ENCODE peak calls at places on chromosomes 13 and 19, in six cellular contexts. One of them, this sample, is unnamed.

GRCh38 chr13:63107163-63107935 is 1691.7 kb upstream of the PCDH20 start:
- DNase-seq in fibroblast of lung: peak
- DNase-seq in PC-3: peak
- DNase-seq in HepG2: no peak
- DNase-seq in A673: no peak
- DNase-seq in neural progenitor cell: no peak
- DNase-seq in this sample: no peak

GRCh38 chr19:35216833-35217707 is 11.5 kb downstream of the FAM187B start:
- DNase-seq in fibroblast of lung: no peak
- DNase-seq in PC-3: peak
- DNase-seq in HepG2: no peak
- DNase-seq in A673: no peak
- DNase-seq in neural progenitor cell: no peak
- DNase-seq in this sample: peak

GRCh38 chr19:8004723-8005513 is 523 bp downstream of the ELAVL1 start:
- DNase-seq in fibroblast of lung: peak
- DNase-seq in PC-3: peak
- DNase-seq in HepG2: no peak
- DNase-seq in A673: peak
- DNase-seq in neural progenitor cell: no peak
- DNase-seq in this sample: peak

GRCh38 chr13:20148501-20149183 is 12.2 kb downstream of the GJA3 start:
- DNase-seq in fibroblast of lung: no peak
- DNase-seq in PC-3: no peak
- DNase-seq in HepG2: no peak
- DNase-seq in A673: no peak
- DNase-seq in neural progenitor cell: no peak
- DNase-seq in this sample: no peak

GRCh38 chr19:32091196-32091595 is 254.2 kb upstream of the ZNF507 start:
- DNase-seq in fibroblast of lung: no peak
- DNase-seq in PC-3: no peak
- DNase-seq in HepG2: no peak
- DNase-seq in A673: no peak
- DNase-seq in neural progenitor cell: no peak
- DNase-seq in this sample: no peak

GRCh38 chr19:3450796-3451411 is 29.4 kb downstream of the SMIM24 start:
- DNase-seq in fibroblast of lung: peak
- DNase-seq in PC-3: peak
- DNase-seq in HepG2: peak
- DNase-seq in A673: peak
- DNase-seq in neural progenitor cell: no peak
- DNase-seq in this sample: peak

GRCh38 chr19:33883869-33884519 is 87.3 kb downstream of the KCTD15 start:
- DNase-seq in fibroblast of lung: no peak
- DNase-seq in PC-3: peak
- DNase-seq in HepG2: no peak
- DNase-seq in A673: peak
- DNase-seq in neural progenitor cell: peak
- DNase-seq in this sample: no peak

GRCh38 chr19:15328312-15328711 is 4.0 kb downstream of the BRD4 start:
- DNase-seq in fibroblast of lung: peak
- DNase-seq in PC-3: no peak
- DNase-seq in HepG2: no peak
- DNase-seq in A673: no peak
- DNase-seq in neural progenitor cell: no peak
- DNase-seq in this sample: no peak

GRCh38 chr13:51645154-51645650 is 60.9 kb downstream of the WDFY2 start:
- DNase-seq in fibroblast of lung: peak
- DNase-seq in PC-3: no peak
- DNase-seq in HepG2: no peak
- DNase-seq in A673: peak
- DNase-seq in neural progenitor cell: no peak
- DNase-seq in this sample: no peak

GRCh38 chr13:104648291-104648690 is 1582.1 kb upstream of the SLC10A2 start:
- DNase-seq in fibroblast of lung: no peak
- DNase-seq in PC-3: no peak
- DNase-seq in HepG2: no peak
- DNase-seq in A673: no peak
- DNase-seq in neural progenitor cell: no peak
- DNase-seq in this sample: no peak

GRCh38 chr19:12984683-12985048 is 10.6 kb upstream of the NFIX start:
- DNase-seq in fibroblast of lung: no peak
- DNase-seq in PC-3: no peak
- DNase-seq in HepG2: no peak
- DNase-seq in A673: no peak
- DNase-seq in neural progenitor cell: no peak
- DNase-seq in this sample: no peak

GRCh38 chr19:28670894-28671293 is 542.1 kb downstream of the UQCRFS1 start:
- DNase-seq in fibroblast of lung: no peak
- DNase-seq in PC-3: no peak
- DNase-seq in HepG2: no peak
- DNase-seq in A673: no peak
- DNase-seq in neural progenitor cell: no peak
- DNase-seq in this sample: no peak

GRCh38 chr13:48629282-48629681 is 24.4 kb upstream of the CYSLTR2 start:
- DNase-seq in fibroblast of lung: no peak
- DNase-seq in PC-3: no peak
- DNase-seq in HepG2: peak
- DNase-seq in A673: no peak
- DNase-seq in neural progenitor cell: no peak
- DNase-seq in this sample: no peak

GRCh38 chr13:44719857-44720671 is 143.9 kb upstream of the TSC22D1 start:
- DNase-seq in fibroblast of lung: peak
- DNase-seq in PC-3: peak
- DNase-seq in HepG2: no peak
- DNase-seq in A673: no peak
- DNase-seq in neural progenitor cell: no peak
- DNase-seq in this sample: no peak

GRCh38 chr19:34957830-34958751 is 5.9 kb downstream of the ZNF792 start:
- DNase-seq in fibroblast of lung: no peak
- DNase-seq in PC-3: no peak
- DNase-seq in HepG2: no peak
- DNase-seq in A673: no peak
- DNase-seq in neural progenitor cell: no peak
- DNase-seq in this sample: no peak

GRCh38 chr13:32264407-32264806 is 50.8 kb downstream of the ZAR1L start:
- DNase-seq in fibroblast of lung: peak
- DNase-seq in PC-3: peak
- DNase-seq in HepG2: no peak
- DNase-seq in A673: peak
- DNase-seq in neural progenitor cell: no peak
- DNase-seq in this sample: no peak

GRCh38 chr19:3073159-3073563 is 10.9 kb upstream of the TLE5 start:
- DNase-seq in fibroblast of lung: peak
- DNase-seq in PC-3: no peak
- DNase-seq in HepG2: peak
- DNase-seq in A673: peak
- DNase-seq in neural progenitor cell: no peak
- DNase-seq in this sample: no peak

GRCh38 chr19:36009220-36009619 is 607 bp upstream of the SYNE4 start:
- DNase-seq in fibroblast of lung: peak
- DNase-seq in PC-3: peak
- DNase-seq in HepG2: no peak
- DNase-seq in A673: peak
- DNase-seq in neural progenitor cell: peak
- DNase-seq in this sample: peak

GRCh38 chr13:49645451-49645850 is 17.1 kb downstream of the ARL11 start:
- DNase-seq in fibroblast of lung: no peak
- DNase-seq in PC-3: no peak
- DNase-seq in HepG2: peak
- DNase-seq in A673: no peak
- DNase-seq in neural progenitor cell: no peak
- DNase-seq in this sample: no peak

GRCh38 chr19:40717880-40718773 is 1.2 kb downstream of the ITPKC start:
- DNase-seq in fibroblast of lung: peak
- DNase-seq in PC-3: peak
- DNase-seq in HepG2: peak
- DNase-seq in A673: peak
- DNase-seq in neural progenitor cell: peak
- DNase-seq in this sample: no peak

GRCh38 chr13:94195715-94196114 is 283.8 kb downstream of the DCT start:
- DNase-seq in fibroblast of lung: peak
- DNase-seq in PC-3: peak
- DNase-seq in HepG2: no peak
- DNase-seq in A673: no peak
- DNase-seq in neural progenitor cell: no peak
- DNase-seq in this sample: no peak

GRCh38 chr13:51223284-51224270 is 1.4 kb downstream of the FAM124A start:
- DNase-seq in fibroblast of lung: no peak
- DNase-seq in PC-3: no peak
- DNase-seq in HepG2: no peak
- DNase-seq in A673: peak
- DNase-seq in neural progenitor cell: peak
- DNase-seq in this sample: no peak

GRCh38 chr19:18274303-18274775 is at the start of gene IQCN:
- DNase-seq in fibroblast of lung: peak
- DNase-seq in PC-3: no peak
- DNase-seq in HepG2: peak
- DNase-seq in A673: no peak
- DNase-seq in neural progenitor cell: no peak
- DNase-seq in this sample: no peak

GRCh38 chr19:20078696-20079095 is 896 bp downstream of the ZNF90 start:
- DNase-seq in fibroblast of lung: peak
- DNase-seq in PC-3: no peak
- DNase-seq in HepG2: no peak
- DNase-seq in A673: no peak
- DNase-seq in neural progenitor cell: peak
- DNase-seq in this sample: no peak

GRCh38 chr19:55027472-55028337 is 10.4 kb downstream of the GP6 start:
- DNase-seq in fibroblast of lung: no peak
- DNase-seq in PC-3: peak
- DNase-seq in HepG2: peak
- DNase-seq in A673: peak
- DNase-seq in neural progenitor cell: no peak
- DNase-seq in this sample: no peak

GRCh38 chr13:42396501-42396900 is 124.5 kb downstream of the AKAP11 start:
- DNase-seq in fibroblast of lung: no peak
- DNase-seq in PC-3: peak
- DNase-seq in HepG2: no peak
- DNase-seq in A673: no peak
- DNase-seq in neural progenitor cell: no peak
- DNase-seq in this sample: no peak

GRCh38 chr19:11481777-11482383 is 1.0 kb upstream of the ELAVL3 start:
- DNase-seq in fibroblast of lung: peak
- DNase-seq in PC-3: peak
- DNase-seq in HepG2: peak
- DNase-seq in A673: peak
- DNase-seq in neural progenitor cell: peak
- DNase-seq in this sample: peak

GRCh38 chr19:11480081-11480926 is 542 bp downstream of the ELAVL3 start:
- DNase-seq in fibroblast of lung: no peak
- DNase-seq in PC-3: no peak
- DNase-seq in HepG2: no peak
- DNase-seq in A673: no peak
- DNase-seq in neural progenitor cell: no peak
- DNase-seq in this sample: no peak

GRCh38 chr19:11479470-11480080 is 1.3 kb downstream of the ELAVL3 start:
- DNase-seq in fibroblast of lung: peak
- DNase-seq in PC-3: no peak
- DNase-seq in HepG2: peak
- DNase-seq in A673: peak
- DNase-seq in neural progenitor cell: peak
- DNase-seq in this sample: no peak

GRCh38 chr19:11482384-11483050 is 1.7 kb upstream of the ELAVL3 start:
- DNase-seq in fibroblast of lung: peak
- DNase-seq in PC-3: peak
- DNase-seq in HepG2: peak
- DNase-seq in A673: peak
- DNase-seq in neural progenitor cell: peak
- DNase-seq in this sample: peak

GRCh38 chr19:11480927-11481776 is at the start of gene ELAVL3:
- DNase-seq in fibroblast of lung: no peak
- DNase-seq in PC-3: no peak
- DNase-seq in HepG2: no peak
- DNase-seq in A673: peak
- DNase-seq in neural progenitor cell: peak
- DNase-seq in this sample: no peak
- TF ChIP-seq EZH2 in fibroblast of lung: peak
- TF ChIP-seq EZH2 in PC-3: no peak
- TF ChIP-seq EZH2 in HepG2: no peak
- TF ChIP-seq EZH2 in A673: peak
- TF ChIP-seq EZH2 in neural progenitor cell: peak
- TF ChIP-seq EZH2 in this sample: no peak

DNA sequence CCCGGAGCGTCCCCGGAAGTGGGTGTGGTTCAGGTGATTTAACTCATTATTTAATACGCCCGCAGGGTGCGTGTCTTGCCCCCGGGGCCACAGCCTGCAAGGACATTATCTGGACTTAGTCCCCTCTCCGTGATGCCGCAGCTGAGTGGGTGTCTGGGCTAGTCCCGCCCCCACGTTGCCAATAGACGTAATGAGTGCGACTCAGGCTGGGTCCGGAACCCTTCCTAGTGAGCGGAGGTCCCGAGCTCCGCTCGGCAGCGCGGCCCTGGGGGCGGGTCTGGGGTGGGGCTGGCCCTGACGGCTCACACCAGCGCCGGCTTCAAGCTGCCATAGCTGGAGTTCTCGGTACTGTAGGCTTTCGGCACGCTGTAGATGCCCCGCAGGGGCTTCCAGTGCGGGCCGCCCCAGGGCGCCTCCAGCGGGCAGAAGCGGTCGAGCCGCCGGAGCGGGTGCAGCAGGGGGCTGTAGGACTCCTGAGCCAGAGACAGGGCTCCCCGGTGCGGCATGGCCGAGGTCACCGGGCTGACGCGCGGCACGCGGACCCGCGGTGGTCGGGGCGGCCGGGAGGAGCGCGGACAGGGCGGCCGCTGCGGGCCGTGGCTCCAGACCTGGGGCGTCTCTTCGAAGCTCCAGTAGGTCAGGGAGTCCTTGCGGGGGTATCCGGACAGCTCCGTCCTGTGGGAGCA is 918 bp upstream of the LHB start:
- DNase-seq in fibroblast of lung: peak
- DNase-seq in PC-3: peak
- DNase-seq in HepG2: peak
- DNase-seq in A673: peak
- DNase-seq in neural progenitor cell: peak
- DNase-seq in this sample: peak
- TF ChIP-seq CTCF in fibroblast of lung: peak
- TF ChIP-seq CTCF in PC-3: peak
- TF ChIP-seq CTCF in HepG2: peak
- TF ChIP-seq CTCF in A673: peak
- TF ChIP-seq CTCF in neural progenitor cell: peak
- TF ChIP-seq CTCF in this sample: peak

GRCh38 chr13:96994849-96995243 is 570 bp upstream of the OXGR1 start:
- DNase-seq in fibroblast of lung: no peak
- DNase-seq in PC-3: no peak
- DNase-seq in HepG2: no peak
- DNase-seq in A673: no peak
- DNase-seq in neural progenitor cell: no peak
- DNase-seq in this sample: no peak
- TF ChIP-seq EZH2 in fibroblast of lung: no peak
- TF ChIP-seq EZH2 in PC-3: no peak
- TF ChIP-seq EZH2 in HepG2: no peak
- TF ChIP-seq EZH2 in A673: peak
- TF ChIP-seq EZH2 in neural progenitor cell: peak
- TF ChIP-seq EZH2 in this sample: no peak

GRCh38 chr13:111050539-111050879 is 64.6 kb upstream of the ARHGEF7 start:
- DNase-seq in fibroblast of lung: no peak
- DNase-seq in PC-3: no peak
- DNase-seq in HepG2: no peak
- DNase-seq in A673: no peak
- DNase-seq in neural progenitor cell: no peak
- DNase-seq in this sample: no peak
- TF ChIP-seq CTCF in fibroblast of lung: no peak
- TF ChIP-seq CTCF in PC-3: no peak
- TF ChIP-seq CTCF in HepG2: no peak
- TF ChIP-seq CTCF in A673: peak
- TF ChIP-seq CTCF in neural progenitor cell: no peak
- TF ChIP-seq CTCF in this sample: no peak